ENCODE peak calls at places on chromosomes 16 and 17, in four cellular contexts. F is H1, B is GM12878, V is K562. P is an unnamed sample.

GRCh38 chr17:59652119-59652518 is 32.4 kb downstream of the CLTC start:
- DNase-seq in F (no peak), B (no peak), V (no peak), P (no peak)

GRCh38 chr16:89613101-89613953 is at the start of gene DPEP1:
- DNase-seq in F (peak; percentile 61), B (no peak), V (no peak), P (no peak)

GRCh38 chr16:78478267-78478821 is 378.9 kb downstream of the WWOX start:
- DNase-seq in F (peak; percentile 64), B (no peak), V (peak; percentile 15), P (no peak)

GRCh38 chr16:84970447-84971127 is 40.7 kb downstream of the ZDHHC7 start:
- DNase-seq in F (peak; percentile 91), B (peak; percentile 27), V (peak; percentile 83), P (peak; percentile 77)

GRCh38 chr17:4594406-4595349 is 10.3 kb downstream of the SMTNL2 start:
- DNase-seq in F (peak; percentile 79), B (no peak), V (peak; percentile 63), P (no peak)

GRCh38 chr16:67666032-67666537 is 465 bp downstream of the ENKD1 start:
- DNase-seq in F (peak; percentile 80), B (no peak), V (peak; percentile 79), P (no peak)

GRCh38 chr17:51948128-51948527 is 210.4 kb downstream of the CA10 start:
- DNase-seq in F (no peak), B (no peak), V (no peak), P (no peak)

GRCh38 chr17:45413498-45413923 is 19.2 kb downstream of the ARHGAP27 start:
- DNase-seq in F (no peak), B (no peak), V (no peak), P (no peak)

GRCh38 chr16:29784901-29785500 is 5.5 kb upstream of the KIF22 start:
- DNase-seq in F (peak; percentile 95), B (no peak), V (peak; percentile 75), P (no peak)

GRCh38 chr17:15260376-15261062 is 4.6 kb downstream of the PMP22 start:
- DNase-seq in F (peak; percentile 92), B (no peak), V (peak; percentile 80), P (no peak)

GRCh38 chr16:68898026-68898425 is 54.7 kb downstream of the TANGO6 start:
- DNase-seq in F (no peak), B (no peak), V (no peak), P (no peak)

GRCh38 chr16:57748596-57748995 is 13.0 kb downstream of the KATNB1 start:
- DNase-seq in F (no peak), B (no peak), V (no peak), P (no peak)

GRCh38 chr17:27360507-27360906 is 66.6 kb downstream of the WSB1 start:
- DNase-seq in F (no peak), B (no peak), V (no peak), P (no peak)

GRCh38 chr17:61009619-61010018 is 332.0 kb downstream of the BCAS3 start:
- DNase-seq in F (no peak), B (peak; percentile 43), V (no peak), P (no peak)

GRCh38 chr16:56603589-56603988 is 4.8 kb upstream of the MT2A start:
- DNase-seq in F (no peak), B (no peak), V (no peak), P (peak; percentile 56)

GRCh38 chr17:334974-335481 is 17.6 kb downstream of the RPH3AL start:
- DNase-seq in F (no peak), B (no peak), V (no peak), P (no peak)

GRCh38 chr16:962366-962765 is 8.4 kb downstream of the LMF1 start:
- DNase-seq in F (no peak), B (no peak), V (no peak), P (no peak)

GRCh38 chr17:50944902-50945720 is 79.0 kb upstream of the TOB1 start:
- DNase-seq in F (no peak), B (no peak), V (no peak), P (no peak)

GRCh38 chr16:69127966-69128510 is 4.3 kb downstream of the CHTF8 start:
- DNase-seq in F (no peak), B (no peak), V (no peak), P (no peak)

GRCh38 chr17:32604966-32605365 is 118.2 kb downstream of the CDK5R1 start:
- DNase-seq in F (no peak), B (no peak), V (no peak), P (no peak)

GRCh38 chr16:29961127-29961478 is 776 bp upstream of the TMEM219 start:
- DNase-seq in F (no peak), B (no peak), V (no peak), P (no peak)

GRCh38 chr17:42413464-42414040 is 9.5 kb downstream of the CAVIN1 start:
- DNase-seq in F (no peak), B (no peak), V (no peak), P (no peak)

GRCh38 chr16:66565051-66565450 is 1.2 kb upstream of the CMTM1 start:
- DNase-seq in F (no peak), B (no peak), V (no peak), P (no peak)

GRCh38 chr16:7518158-7518557 is 185.5 kb downstream of the RBFOX1 start:
- DNase-seq in F (no peak), B (no peak), V (no peak), P (no peak)

GRCh38 chr16:54284931-54285413 is 1.6 kb downstream of the IRX3 start:
- DNase-seq in F (peak; percentile 67), B (no peak), V (no peak), P (no peak)

GRCh38 chr17:54381482-54381881 is 519.2 kb upstream of the TOM1L1 start:
- DNase-seq in F (no peak), B (no peak), V (no peak), P (no peak)

GRCh38 chr16:9102943-9103342 is 11.5 kb downstream of the HAPSTR1 start:
- DNase-seq in F (no peak), B (no peak), V (no peak), P (no peak)

GRCh38 chr17:82242977-82243647 is 14.3 kb downstream of the SLC16A3 start:
- DNase-seq in F (no peak), B (no peak), V (no peak), P (no peak)

DNA sequence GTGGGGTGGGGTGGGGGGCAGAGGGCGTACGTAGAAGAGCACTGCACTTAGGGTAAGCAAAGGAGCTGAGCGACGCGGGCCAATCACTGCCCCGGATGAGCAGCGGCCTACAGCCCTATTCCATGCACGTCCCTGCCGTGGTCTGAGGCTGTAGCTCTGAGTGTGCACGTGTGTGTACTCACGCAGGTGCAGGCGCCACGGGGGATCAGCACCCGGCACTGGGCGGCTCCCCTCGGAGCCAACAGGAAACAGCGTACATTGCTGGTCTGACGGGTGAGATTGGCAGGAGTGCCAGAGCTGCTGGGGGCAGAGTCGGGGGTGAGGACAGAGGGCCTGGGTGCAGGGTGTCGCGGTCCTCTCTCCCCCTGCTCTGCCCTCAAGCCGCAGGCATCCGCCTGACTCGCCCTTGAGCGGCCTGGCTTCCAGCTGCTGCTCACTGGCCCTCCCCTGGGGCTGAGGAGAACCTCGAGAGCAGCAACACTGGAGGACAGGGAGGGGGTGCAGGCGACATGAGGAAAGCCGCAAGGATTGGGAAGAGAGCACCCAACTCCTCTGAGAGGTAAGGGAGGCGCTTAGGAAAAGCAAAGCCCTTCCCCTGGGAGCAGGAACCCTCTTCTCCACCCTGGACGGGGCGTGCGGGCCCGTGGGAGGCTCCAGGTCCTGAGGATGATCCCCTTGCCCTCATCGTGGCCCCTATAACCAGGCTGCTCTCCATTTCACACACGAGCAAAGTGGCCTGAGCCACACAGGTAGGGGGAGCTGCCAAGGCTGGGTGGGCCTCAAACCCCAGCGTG is 57.8 kb downstream of the ENGASE start:
- DNase-seq in F (no peak), B (no peak), V (no peak), P (no peak)
- TF ChIP-seq EGR1 in F (no peak), B (no peak), V (no peak), P (no peak)

DNA sequence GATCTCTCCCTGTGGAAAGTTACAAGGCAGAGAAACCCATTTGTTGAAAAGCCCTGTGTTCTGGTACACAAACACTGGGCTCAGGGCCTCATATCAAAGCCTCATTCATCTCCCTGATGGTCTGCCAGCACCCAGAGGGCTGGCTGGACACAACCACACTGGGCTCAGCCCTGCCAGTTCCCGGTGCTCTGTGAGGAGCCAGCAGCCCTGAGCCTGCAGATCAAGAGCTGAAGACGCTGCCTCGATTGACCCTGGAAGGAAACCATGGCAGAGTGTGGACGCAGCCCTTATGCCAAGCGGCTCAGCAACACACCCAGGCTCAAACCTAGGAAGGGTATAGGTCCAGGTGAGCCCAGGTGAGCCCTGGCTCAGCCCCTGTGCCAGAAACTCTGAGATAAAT is 2.6 kb downstream of the SLC39A11 start:
- DNase-seq in F (no peak), B (no peak), V (no peak), P (no peak)
- TF ChIP-seq EGR1 in F (no peak), B (no peak), V (no peak), P (no peak)

DNA sequence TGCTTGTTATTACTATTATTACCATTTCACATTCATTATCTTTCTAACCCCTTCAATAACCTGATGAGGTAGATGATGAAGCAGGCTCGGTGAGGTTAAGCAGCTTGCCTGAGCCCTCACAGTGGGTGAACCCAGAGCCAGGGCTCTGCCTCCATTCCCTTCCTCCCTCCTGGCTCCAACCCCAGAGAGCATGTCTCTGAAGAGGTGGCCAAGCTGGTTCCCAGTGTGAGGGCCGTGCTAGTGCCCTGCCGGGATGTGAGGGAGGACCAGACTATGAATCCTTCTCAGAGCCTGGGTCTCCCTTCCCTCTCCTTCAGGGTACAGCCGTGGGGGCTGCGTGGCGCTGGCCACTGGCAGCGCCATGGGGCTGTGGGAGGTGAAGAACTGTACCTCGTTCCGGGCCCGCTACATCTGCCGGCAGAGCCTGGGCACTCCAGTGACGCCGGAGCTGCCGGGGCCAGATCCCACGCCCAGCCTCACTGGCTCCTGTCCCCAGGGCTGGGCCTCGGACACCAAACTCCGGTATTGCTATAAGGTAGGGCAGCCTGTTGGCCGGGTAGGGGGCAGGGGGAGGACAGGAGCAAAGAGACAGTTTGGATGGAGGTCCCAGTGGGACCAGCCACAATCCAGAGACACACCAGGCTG is 49.6 kb downstream of the MRC2 start:
- DNase-seq in F (no peak), B (no peak), V (no peak), P (no peak)
- TF ChIP-seq EGR1 in F (no peak), B (no peak), V (no peak), P (no peak)

GRCh38 chr17:77474292-77474988 is 333.7 kb downstream of the SEC14L1 start:
- DNase-seq in F (no peak), B (no peak), V (no peak), P (no peak)

GRCh38 chr17:77472837-77473214 is 332.1 kb downstream of the SEC14L1 start:
- DNase-seq in F (no peak), B (no peak), V (no peak), P (no peak)

GRCh38 chr17:77475012-77475976 is 334.5 kb downstream of the SEC14L1 start:
- DNase-seq in F (no peak), B (no peak), V (no peak), P (no peak)

GRCh38 chr17:77471984-77472836 is 331.4 kb downstream of the SEC14L1 start:
- DNase-seq in F (no peak), B (no peak), V (no peak), P (no peak)

DNA sequence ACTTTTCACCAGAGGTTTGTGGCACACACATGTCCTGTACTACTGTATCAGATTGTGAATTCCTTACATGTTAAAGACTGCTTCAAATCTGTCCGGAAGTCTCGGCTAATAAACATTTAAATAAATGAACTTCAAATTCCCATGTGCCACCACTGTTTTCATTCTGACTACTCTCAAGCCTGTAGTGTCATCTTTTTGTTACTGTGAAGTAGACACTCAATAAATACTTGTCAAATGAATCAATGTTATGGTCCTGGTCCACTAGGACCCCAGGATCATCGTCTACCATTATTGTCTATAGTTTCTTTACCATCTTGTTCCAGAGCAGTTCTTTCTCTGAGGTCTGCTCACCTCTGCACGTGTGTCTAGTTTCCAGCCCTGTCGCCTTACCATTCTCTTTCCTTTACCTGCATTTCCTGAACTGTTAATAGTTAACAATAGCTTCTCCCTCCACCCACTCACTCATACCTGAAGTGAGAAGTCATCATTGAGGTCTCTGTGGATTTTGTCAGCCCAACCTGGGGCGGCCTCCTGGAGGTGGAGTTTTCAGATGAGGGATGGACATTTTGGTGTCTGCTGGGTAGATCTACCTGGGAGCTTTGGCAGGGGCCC is 333.0 kb downstream of the SEC14L1 start:
- DNase-seq in F (no peak), B (no peak), V (no peak), P (peak; percentile 71)
- TF ChIP-seq EGR1 in F (no peak), B (peak; percentile 18), V (no peak), P (peak; percentile 100)